ENCODE peak calls at places on chromosomes 3 and 15, in six cellular contexts. I is prostate gland, L is breast epithelium, H is GM23338, J is H9, M is pancreas. Y is an unnamed sample.

GRCh38 chr3:195221015-195221853 is 49.7 kb downstream of the XXYLT1 start:
- DNase-seq in I (no peak), L (no peak), H (no peak), J (no peak), M (no peak), Y (peak; percentile 66)

GRCh38 chr15:20294651-20295237 is 246.9 kb downstream of the GOLGA6L6 start:
- DNase-seq in I (no peak), L (peak; percentile 17), H (no peak), J (peak; percentile 31), M (no peak), Y (peak; percentile 76)

GRCh38 chr3:134937256-134938023 is 142.4 kb downstream of the EPHB1 start:
- DNase-seq in I (no peak), L (no peak), H (peak; percentile 75), J (peak; percentile 71), M (no peak), Y (no peak)

GRCh38 chr15:60605879-60606304 is 127.0 kb upstream of the ICE2 start:
- DNase-seq in I (no peak), L (no peak), H (no peak), J (no peak), M (no peak), Y (no peak)

GRCh38 chr3:79767953-79768282 is at the start of gene ROBO1:
- DNase-seq in I (no peak), L (no peak), H (peak; percentile 51), J (peak; percentile 32), M (no peak), Y (no peak)

GRCh38 chr3:39268554-39268910 is 11.3 kb downstream of the CX3CR1 start:
- DNase-seq in I (no peak), L (no peak), H (no peak), J (peak; percentile 14), M (no peak), Y (no peak)

GRCh38 chr15:50438251-50438650 is 14.0 kb downstream of the USP8 start:
- DNase-seq in I (no peak), L (no peak), H (peak; percentile 6), J (no peak), M (no peak), Y (no peak)

GRCh38 chr3:195260286-195260905 is 10.6 kb downstream of the XXYLT1 start:
- DNase-seq in I (no peak), L (no peak), H (peak; percentile 84), J (peak; percentile 78), M (no peak), Y (no peak)

GRCh38 chr3:15875016-15875689 is 77.4 kb upstream of the ANKRD28 start:
- DNase-seq in I (no peak), L (no peak), H (no peak), J (no peak), M (no peak), Y (no peak)

GRCh38 chr15:44081223-44082013 is 113.7 kb downstream of the FRMD5 start:
- DNase-seq in I (no peak), L (no peak), H (no peak), J (no peak), M (no peak), Y (no peak)

GRCh38 chr15:40282144-40282869 is 557 bp downstream of the ANKRD63 start:
- DNase-seq in I (no peak), L (no peak), H (peak; percentile 75), J (peak; percentile 74), M (peak; percentile 84), Y (peak; percentile 77)

GRCh38 chr3:192082733-192083660 is 622.0 kb downstream of the PYDC2 start:
- DNase-seq in I (no peak), L (no peak), H (no peak), J (no peak), M (no peak), Y (no peak)

GRCh38 chr3:51622402-51622801 is 48.6 kb upstream of the TEX264 start:
- DNase-seq in I (no peak), L (no peak), H (no peak), J (no peak), M (no peak), Y (no peak)

GRCh38 chr3:51734572-51734907 is 27.7 kb downstream of the GRM2 start:
- DNase-seq in I (no peak), L (no peak), H (peak; percentile 32), J (no peak), M (no peak), Y (no peak)

GRCh38 chr3:106206613-106207012 is 337.8 kb upstream of the CBLB start:
- DNase-seq in I (no peak), L (no peak), H (no peak), J (no peak), M (no peak), Y (no peak)

GRCh38 chr3:126537730-126538281 is 13.9 kb downstream of the CHST13 start:
- DNase-seq in I (no peak), L (no peak), H (no peak), J (peak; percentile 22), M (peak; percentile 31), Y (peak; percentile 49)

GRCh38 chr3:141388823-141389617 is 20.7 kb downstream of the ZBTB38 start:
- DNase-seq in I (no peak), L (no peak), H (no peak), J (no peak), M (no peak), Y (no peak)

GRCh38 chr15:61034793-61035710 is 194.1 kb downstream of the RORA start:
- DNase-seq in I (no peak), L (no peak), H (no peak), J (no peak), M (no peak), Y (no peak)

GRCh38 chr3:46013316-46014094 is 13.8 kb downstream of the XCR1 start:
- DNase-seq in I (no peak), L (no peak), H (no peak), J (no peak), M (no peak), Y (no peak)

GRCh38 chr15:45522931-45523331 is 376 bp upstream of the SLC30A4 start:
- DNase-seq in I (peak; percentile 69), L (peak; percentile 20), H (peak; percentile 65), J (peak; percentile 59), M (no peak), Y (no peak)

GRCh38 chr3:97389883-97390282 is 374.7 kb upstream of the ARL6 start:
- DNase-seq in I (no peak), L (no peak), H (peak; percentile 39), J (no peak), M (no peak), Y (no peak)

GRCh38 chr15:60426870-60427528 is 29.2 kb upstream of the ANXA2 start:
- DNase-seq in I (no peak), L (no peak), H (no peak), J (no peak), M (no peak), Y (no peak)

GRCh38 chr3:126569390-126569975 is 10.8 kb upstream of the C3orf22 start:
- DNase-seq in I (no peak), L (no peak), H (no peak), J (no peak), M (no peak), Y (no peak)

GRCh38 chr15:47586653-47587224 is 130.6 kb upstream of the SEMA6D start:
- DNase-seq in I (peak; percentile 15), L (no peak), H (no peak), J (no peak), M (no peak), Y (no peak)

GRCh38 chr3:197397812-197398211 is 99.4 kb upstream of the DLG1 start:
- DNase-seq in I (no peak), L (no peak), H (no peak), J (no peak), M (no peak), Y (no peak)

GRCh38 chr3:127097516-127097915 is 95.4 kb upstream of the PRR23E start:
- DNase-seq in I (no peak), L (no peak), H (no peak), J (no peak), M (peak; percentile 20), Y (no peak)

GRCh38 chr15:25171856-25172687 is 217.3 kb downstream of the SNRPN start:
- DNase-seq in I (no peak), L (no peak), H (no peak), J (peak; percentile 14), M (peak; percentile 32), Y (peak; percentile 57)

GRCh38 chr15:68188647-68189046 is 16.5 kb downstream of the CALML4 start:
- DNase-seq in I (no peak), L (no peak), H (no peak), J (no peak), M (no peak), Y (no peak)

GRCh38 chr15:97941572-97941971 is 18.9 kb upstream of the ARRDC4 start:
- DNase-seq in I (no peak), L (no peak), H (no peak), J (no peak), M (no peak), Y (no peak)

GRCh38 chr3:1766384-1766783 is 332.3 kb upstream of the CNTN4 start:
- DNase-seq in I (no peak), L (no peak), H (no peak), J (no peak), M (no peak), Y (no peak)

GRCh38 chr15:66734961-66735908 is 33.2 kb downstream of the SMAD6 start:
- DNase-seq in I (no peak), L (no peak), H (no peak), J (no peak), M (no peak), Y (peak; percentile 50)

GRCh38 chr3:99656606-99657005 is 18.2 kb downstream of the COL8A1 start:
- DNase-seq in I (no peak), L (no peak), H (no peak), J (no peak), M (no peak), Y (no peak)

GRCh38 chr3:99659032-99659431 is 20.6 kb downstream of the COL8A1 start:
- DNase-seq in I (no peak), L (no peak), H (no peak), J (no peak), M (no peak), Y (peak; percentile 26)

GRCh38 chr3:99662838-99663570 is 24.6 kb downstream of the COL8A1 start:
- DNase-seq in I (no peak), L (no peak), H (peak; percentile 52), J (peak; percentile 41), M (no peak), Y (no peak)

GRCh38 chr3:99659965-99660364 is 21.6 kb downstream of the COL8A1 start:
- DNase-seq in I (no peak), L (no peak), H (no peak), J (no peak), M (no peak), Y (peak; percentile 60)

GRCh38 chr3:99658274-99658673 is 19.9 kb downstream of the COL8A1 start:
- DNase-seq in I (no peak), L (no peak), H (no peak), J (no peak), M (no peak), Y (no peak)
- H3K27ac ChIP-seq in I (no peak overlapping the region), L (no peak overlapping the region), H (no peak overlapping the region), J (no peak overlapping the region), M (no peak overlapping the region), Y (peak overlapping the region; percentile 43)

GRCh38 chr15:80087104-80087503 is 27.6 kb downstream of the ZFAND6 start:
- DNase-seq in I (no peak), L (no peak), H (peak; percentile 42), J (no peak), M (no peak), Y (no peak)
- TF ChIP-seq CTCF in I (no peak), L (no peak), H (peak; percentile 36), J (peak; percentile 47), M (no peak), Y (no peak)

GRCh38 chr3:32842987-32843386 is 25.2 kb downstream of the TRIM71 start:
- DNase-seq in I (no peak), L (no peak), H (peak; percentile 57), J (peak; percentile 62), M (no peak), Y (no peak)
- H3K4me1 ChIP-seq in I (no peaks in the 10 kb centered on the region), L (no peaks in the 10 kb centered on the region), H (peaks cover 87% of the 10 kb centered on the region), J (peaks cover 47% of the 10 kb centered on the region), M (no peaks in the 10 kb centered on the region), Y (no peaks in the 10 kb centered on the region)

GRCh38 chr3:17087509-17087908 is 202.8 kb downstream of the PLCL2 start:
- DNase-seq in I (no peak), L (no peak), H (no peak), J (no peak), M (no peak), Y (no peak)
- H3K27ac ChIP-seq in I (no peak overlapping the region), L (no peak overlapping the region), H (no peak overlapping the region), J (no peak overlapping the region), M (no peak overlapping the region), Y (no peak overlapping the region)